ENCODE peak calls at places on chromosomes 1 and 21, in ten cellular contexts. D, C, L, H, Y, P, E, K, I and F are unnamed samples.

GRCh38 chr1:201718346-201719202 is 110.4 kb upstream of the IPO9 start:
- DNase-seq in D (no peak), C (no peak), L (no peak), H (no peak), Y (no peak), P (no peak), E (peak; percentile 71), K (no peak), I (no peak), F (no peak)

GRCh38 chr1:203592156-203592555 is 34.5 kb upstream of the ATP2B4 start:
- DNase-seq in D (peak; percentile 82), C (no peak), L (peak; percentile 94), H (no peak), Y (peak; percentile 82), P (no peak), E (no peak), K (peak; percentile 25), I (no peak), F (no peak)

GRCh38 chr1:50913954-50914353 is 46.1 kb downstream of the FAF1 start:
- DNase-seq in D (no peak), C (no peak), L (no peak), H (no peak), Y (no peak), P (no peak), E (no peak), K (no peak), I (no peak), F (no peak)

GRCh38 chr1:71365451-71365850 is 284.6 kb upstream of the ZRANB2 start:
- DNase-seq in D (no peak), C (no peak), L (no peak), H (no peak), Y (no peak), P (no peak), E (no peak), K (no peak), I (no peak), F (no peak)

GRCh38 chr1:4416189-4416588 is 238.2 kb upstream of the AJAP1 start:
- DNase-seq in D (no peak), C (no peak), L (no peak), H (no peak), Y (no peak), P (no peak), E (no peak), K (no peak), I (no peak), F (no peak)

GRCh38 chr1:84141177-84142003 is 2.7 kb upstream of the PRKACB start:
- DNase-seq in D (no peak), C (no peak), L (no peak), H (peak; percentile 47), Y (no peak), P (no peak), E (no peak), K (peak; percentile 68), I (no peak), F (no peak)

GRCh38 chr1:217907504-217907903 is 276.4 kb downstream of the SPATA17 start:
- DNase-seq in D (no peak), C (peak; percentile 74), L (no peak), H (peak; percentile 52), Y (no peak), P (no peak), E (no peak), K (peak; percentile 22), I (no peak), F (no peak)

GRCh38 chr1:99456536-99456935 is 189.4 kb upstream of the PALMD start:
- DNase-seq in D (no peak), C (peak; percentile 19), L (no peak), H (no peak), Y (no peak), P (no peak), E (no peak), K (no peak), I (no peak), F (no peak)

GRCh38 chr1:116033322-116033721 is 57.0 kb downstream of the SLC22A15 start:
- DNase-seq in D (no peak), C (peak; percentile 89), L (no peak), H (no peak), Y (no peak), P (no peak), E (no peak), K (no peak), I (no peak), F (no peak)

GRCh38 chr21:16620921-16621320 is 891.1 kb downstream of the USP25 start:
- DNase-seq in D (no peak), C (no peak), L (no peak), H (no peak), Y (no peak), P (no peak), E (no peak), K (no peak), I (no peak), F (no peak)

GRCh38 chr1:15559189-15559815 is 25.5 kb downstream of the AGMAT start:
- DNase-seq in D (no peak), C (no peak), L (no peak), H (peak; percentile 89), Y (peak; percentile 54), P (no peak), E (no peak), K (no peak), I (no peak), F (no peak)

GRCh38 chr1:173714759-173715537 is at the start of gene KLHL20:
- DNase-seq in D (peak; percentile 87), C (peak; percentile 89), L (peak; percentile 95), H (peak; percentile 89), Y (peak; percentile 90), P (peak; percentile 80), E (peak; percentile 93), K (peak; percentile 94), I (peak; percentile 86), F (peak; percentile 60)

GRCh38 chr1:192489748-192490147 is 85.8 kb upstream of the RGS1 start:
- DNase-seq in D (peak; percentile 13), C (peak; percentile 85), L (no peak), H (peak; percentile 81), Y (peak; percentile 84), P (no peak), E (no peak), K (peak; percentile 83), I (no peak), F (no peak)

GRCh38 chr1:10874351-10874750 is 77.9 kb upstream of the CASZ1 start:
- DNase-seq in D (no peak), C (no peak), L (no peak), H (no peak), Y (no peak), P (no peak), E (no peak), K (no peak), I (no peak), F (no peak)
- H3K9me3 ChIP-seq in D (no peaks in the 10 kb centered on the region), C (no peaks in the 10 kb centered on the region), L (no peaks in the 10 kb centered on the region), H (no peaks in the 10 kb centered on the region), Y (no peaks in the 10 kb centered on the region), P (no peaks in the 10 kb centered on the region), E (no peaks in the 10 kb centered on the region), K (no peaks in the 10 kb centered on the region), I (no peaks in the 10 kb centered on the region), F (no peaks in the 10 kb centered on the region)

DNA sequence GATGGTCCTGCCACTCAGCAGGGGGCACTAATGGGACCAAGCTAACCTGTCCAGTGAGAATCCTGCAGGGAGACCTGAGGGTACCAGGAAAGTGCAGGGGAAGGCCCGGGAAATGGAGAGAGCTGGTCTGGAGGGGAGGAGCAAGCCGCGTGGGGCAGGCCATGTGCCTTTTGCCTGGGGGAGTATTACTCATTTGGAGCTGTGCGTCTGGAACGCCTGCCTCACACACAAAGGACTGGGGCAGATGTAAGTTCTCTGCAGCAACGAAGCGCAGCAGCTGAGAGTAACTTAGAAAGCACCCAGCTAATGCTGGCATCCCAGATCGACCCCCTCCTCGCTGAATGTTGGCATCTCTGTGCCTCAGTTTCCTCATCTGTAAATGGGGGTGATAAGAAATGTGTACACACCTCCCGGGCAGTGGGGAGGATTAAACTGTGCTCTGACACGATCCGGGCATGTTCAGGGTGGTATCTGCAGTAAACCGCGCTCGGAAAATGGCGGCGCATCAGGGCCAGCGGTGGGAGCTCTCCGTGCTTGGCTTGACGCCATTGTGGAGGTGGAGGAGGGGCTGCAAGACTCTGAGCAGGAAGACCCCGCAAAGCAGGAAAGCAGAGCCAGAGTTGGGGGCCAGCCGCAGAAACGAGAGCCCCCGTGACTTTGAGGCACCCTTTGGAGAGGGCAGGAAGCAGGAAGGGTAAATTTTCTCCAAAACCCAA is 212.5 kb downstream of the NPHP4 start:
- DNase-seq in D (no peak), C (no peak), L (no peak), H (no peak), Y (no peak), P (no peak), E (no peak), K (no peak), I (no peak), F (no peak)
- H3K9me3 ChIP-seq in D (no peaks in the 10 kb centered on the region), C (peaks cover 5% of the 10 kb centered on the region), L (no peaks in the 10 kb centered on the region), H (no peaks in the 10 kb centered on the region), Y (no peaks in the 10 kb centered on the region), P (no peaks in the 10 kb centered on the region), E (peaks cover 24% of the 10 kb centered on the region), K (no peaks in the 10 kb centered on the region), I (no peaks in the 10 kb centered on the region), F (no peaks in the 10 kb centered on the region)

DNA sequence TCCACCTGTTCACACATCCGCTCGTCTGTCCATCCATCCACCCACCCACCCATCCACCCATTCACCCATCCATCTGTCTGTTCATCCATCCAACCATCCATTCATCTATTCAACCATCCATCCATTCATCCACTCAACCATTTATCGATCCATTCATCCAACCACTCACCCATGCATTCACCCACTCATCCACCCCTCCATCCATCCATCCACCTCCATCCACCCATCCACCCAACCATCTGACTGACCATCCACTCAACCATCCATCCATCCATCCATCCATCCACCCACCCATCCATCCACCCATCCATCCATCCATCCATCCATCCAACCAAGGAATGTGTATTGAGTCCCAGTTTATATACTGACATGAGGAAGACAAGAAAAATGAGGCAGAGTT is 73.1 kb downstream of the UMODL1 start:
- DNase-seq in D (no peak), C (no peak), L (no peak), H (no peak), Y (no peak), P (no peak), E (no peak), K (no peak), I (no peak), F (no peak)
- H3K9me3 ChIP-seq in D (no peaks in the 10 kb centered on the region), C (no peaks in the 10 kb centered on the region), L (no peaks in the 10 kb centered on the region), H (no peaks in the 10 kb centered on the region), Y (no peaks in the 10 kb centered on the region), P (no peaks in the 10 kb centered on the region), E (no peaks in the 10 kb centered on the region), K (no peaks in the 10 kb centered on the region), I (no peaks in the 10 kb centered on the region), F (no peaks in the 10 kb centered on the region)

GRCh38 chr21:44392185-44392584 is 38.8 kb downstream of the TRPM2 start:
- DNase-seq in D (no peak), C (no peak), L (no peak), H (no peak), Y (no peak), P (no peak), E (no peak), K (no peak), I (no peak), F (no peak)

GRCh38 chr21:44391345-44392091 is 38.1 kb downstream of the TRPM2 start:
- DNase-seq in D (no peak), C (no peak), L (no peak), H (no peak), Y (no peak), P (no peak), E (no peak), K (no peak), I (no peak), F (no peak)

GRCh38 chr21:44389335-44389734 is 35.9 kb downstream of the TRPM2 start:
- DNase-seq in D (no peak), C (no peak), L (no peak), H (no peak), Y (no peak), P (no peak), E (no peak), K (no peak), I (no peak), F (no peak)

GRCh38 chr21:44392916-44393315 is 39.5 kb downstream of the TRPM2 start:
- DNase-seq in D (no peak), C (no peak), L (no peak), H (no peak), Y (no peak), P (no peak), E (no peak), K (no peak), I (no peak), F (no peak)

GRCh38 chr21:44390886-44391285 is 37.5 kb downstream of the TRPM2 start:
- DNase-seq in D (no peak), C (no peak), L (no peak), H (no peak), Y (no peak), P (no peak), E (no peak), K (no peak), I (no peak), F (no peak)
- H3K9me3 ChIP-seq in D (no peaks in the 10 kb centered on the region), C (no peaks in the 10 kb centered on the region), L (peaks cover 24% of the 10 kb centered on the region), H (no peaks in the 10 kb centered on the region), Y (no peaks in the 10 kb centered on the region), P (no peaks in the 10 kb centered on the region), E (peaks cover 27% of the 10 kb centered on the region), K (peaks cover 18% of the 10 kb centered on the region), I (peaks cover 2% of the 10 kb centered on the region), F (no peaks in the 10 kb centered on the region)